ENCODE peak calls at places on chromosomes 13 and 19, in five cellular contexts. One of them, this sample, is unnamed.

GRCh38 chr13:110816500-110816899 is 98.4 kb downstream of the ANKRD10 start:
- DNase-seq in fibroblast of the aortic adventitia: no peak
- DNase-seq in putamen: peak
- DNase-seq in kidney epithelial cell: no peak
- DNase-seq in left ventricle myocardium superior: no peak
- DNase-seq in this sample: no peak

GRCh38 chr19:17488593-17489391 is 18.5 kb downstream of the SLC27A1 start:
- DNase-seq in fibroblast of the aortic adventitia: no peak
- DNase-seq in putamen: no peak
- DNase-seq in kidney epithelial cell: no peak
- DNase-seq in left ventricle myocardium superior: peak
- DNase-seq in this sample: no peak

GRCh38 chr13:110225609-110226008 is 81.3 kb downstream of the COL4A1 start:
- DNase-seq in fibroblast of the aortic adventitia: no peak
- DNase-seq in putamen: no peak
- DNase-seq in kidney epithelial cell: no peak
- DNase-seq in left ventricle myocardium superior: no peak
- DNase-seq in this sample: no peak

GRCh38 chr19:6424190-6424938 is at the start of gene KHSRP:
- DNase-seq in fibroblast of the aortic adventitia: no peak
- DNase-seq in putamen: no peak
- DNase-seq in kidney epithelial cell: no peak
- DNase-seq in left ventricle myocardium superior: peak
- DNase-seq in this sample: no peak

GRCh38 chr13:84651288-84651687 is 769.0 kb upstream of the SLITRK1 start:
- DNase-seq in fibroblast of the aortic adventitia: peak
- DNase-seq in putamen: no peak
- DNase-seq in kidney epithelial cell: peak
- DNase-seq in left ventricle myocardium superior: no peak
- DNase-seq in this sample: peak

GRCh38 chr19:45076029-45076850 is at the start of gene ZNF296:
- DNase-seq in fibroblast of the aortic adventitia: peak
- DNase-seq in putamen: no peak
- DNase-seq in kidney epithelial cell: no peak
- DNase-seq in left ventricle myocardium superior: peak
- DNase-seq in this sample: no peak

GRCh38 chr19:1002600-1002999 is 2.4 kb downstream of the GRIN3B start:
- DNase-seq in fibroblast of the aortic adventitia: no peak
- DNase-seq in putamen: no peak
- DNase-seq in kidney epithelial cell: no peak
- DNase-seq in left ventricle myocardium superior: no peak
- DNase-seq in this sample: no peak

GRCh38 chr13:37065893-37066526 is 6.5 kb upstream of the SUPT20H start:
- DNase-seq in fibroblast of the aortic adventitia: no peak
- DNase-seq in putamen: no peak
- DNase-seq in kidney epithelial cell: no peak
- DNase-seq in left ventricle myocardium superior: no peak
- DNase-seq in this sample: no peak

GRCh38 chr19:1720237-1720636 is 33.1 kb upstream of the ONECUT3 start:
- DNase-seq in fibroblast of the aortic adventitia: no peak
- DNase-seq in putamen: no peak
- DNase-seq in kidney epithelial cell: no peak
- DNase-seq in left ventricle myocardium superior: no peak
- DNase-seq in this sample: no peak

GRCh38 chr19:48510421-48511268 is 990 bp downstream of the LMTK3 start:
- DNase-seq in fibroblast of the aortic adventitia: peak
- DNase-seq in putamen: peak
- DNase-seq in kidney epithelial cell: no peak
- DNase-seq in left ventricle myocardium superior: peak
- DNase-seq in this sample: no peak

GRCh38 chr19:13164370-13165090 is 14.3 kb downstream of the IER2 start:
- DNase-seq in fibroblast of the aortic adventitia: peak
- DNase-seq in putamen: no peak
- DNase-seq in kidney epithelial cell: no peak
- DNase-seq in left ventricle myocardium superior: peak
- DNase-seq in this sample: no peak

GRCh38 chr19:48806518-48806817 is 4.4 kb downstream of the BCAT2 start:
- DNase-seq in fibroblast of the aortic adventitia: no peak
- DNase-seq in putamen: no peak
- DNase-seq in kidney epithelial cell: no peak
- DNase-seq in left ventricle myocardium superior: no peak
- DNase-seq in this sample: no peak

GRCh38 chr19:33373701-33374405 is at the start of gene CEBPG:
- DNase-seq in fibroblast of the aortic adventitia: peak
- DNase-seq in putamen: no peak
- DNase-seq in kidney epithelial cell: no peak
- DNase-seq in left ventricle myocardium superior: peak
- DNase-seq in this sample: no peak

GRCh38 chr13:97018029-97018819 is 23.9 kb upstream of the OXGR1 start:
- DNase-seq in fibroblast of the aortic adventitia: peak
- DNase-seq in putamen: peak
- DNase-seq in kidney epithelial cell: no peak
- DNase-seq in left ventricle myocardium superior: no peak
- DNase-seq in this sample: no peak

GRCh38 chr13:79593121-79593520 is 112.2 kb downstream of the NDFIP2 start:
- DNase-seq in fibroblast of the aortic adventitia: no peak
- DNase-seq in putamen: no peak
- DNase-seq in kidney epithelial cell: no peak
- DNase-seq in left ventricle myocardium superior: no peak
- DNase-seq in this sample: no peak

GRCh38 chr19:39539165-39539518 is 819 bp downstream of the EID2 start:
- DNase-seq in fibroblast of the aortic adventitia: peak
- DNase-seq in putamen: no peak
- DNase-seq in kidney epithelial cell: no peak
- DNase-seq in left ventricle myocardium superior: no peak
- DNase-seq in this sample: peak

GRCh38 chr19:36009220-36009619 is 607 bp upstream of the SYNE4 start:
- DNase-seq in fibroblast of the aortic adventitia: peak
- DNase-seq in putamen: no peak
- DNase-seq in kidney epithelial cell: no peak
- DNase-seq in left ventricle myocardium superior: peak
- DNase-seq in this sample: no peak

GRCh38 chr13:27014406-27015359 is 156.9 kb downstream of the USP12 start:
- DNase-seq in fibroblast of the aortic adventitia: no peak
- DNase-seq in putamen: no peak
- DNase-seq in kidney epithelial cell: no peak
- DNase-seq in left ventricle myocardium superior: no peak
- DNase-seq in this sample: no peak

GRCh38 chr13:100983111-100983510 is 308.5 kb upstream of the TMTC4 start:
- DNase-seq in fibroblast of the aortic adventitia: peak
- DNase-seq in putamen: peak
- DNase-seq in kidney epithelial cell: no peak
- DNase-seq in left ventricle myocardium superior: no peak
- DNase-seq in this sample: no peak

GRCh38 chr19:2612619-2613249 is 89.8 kb downstream of the GNG7 start:
- DNase-seq in fibroblast of the aortic adventitia: peak
- DNase-seq in putamen: no peak
- DNase-seq in kidney epithelial cell: no peak
- DNase-seq in left ventricle myocardium superior: no peak
- DNase-seq in this sample: no peak

GRCh38 chr19:32404213-32404938 is 1.2 kb upstream of the DPY19L3 start:
- DNase-seq in fibroblast of the aortic adventitia: no peak
- DNase-seq in putamen: no peak
- DNase-seq in kidney epithelial cell: no peak
- DNase-seq in left ventricle myocardium superior: no peak
- DNase-seq in this sample: no peak

GRCh38 chr19:45400192-45400591 is 4.7 kb downstream of the PPP1R13L start:
- DNase-seq in fibroblast of the aortic adventitia: no peak
- DNase-seq in putamen: no peak
- DNase-seq in kidney epithelial cell: no peak
- DNase-seq in left ventricle myocardium superior: no peak
- DNase-seq in this sample: no peak

GRCh38 chr19:11736696-11737095 is 2.0 kb downstream of the ZNF823 start:
- DNase-seq in fibroblast of the aortic adventitia: peak
- DNase-seq in putamen: no peak
- DNase-seq in kidney epithelial cell: no peak
- DNase-seq in left ventricle myocardium superior: peak
- DNase-seq in this sample: no peak

GRCh38 chr19:3176715-3177501 is 1.7 kb upstream of the S1PR4 start:
- DNase-seq in fibroblast of the aortic adventitia: peak
- DNase-seq in putamen: no peak
- DNase-seq in kidney epithelial cell: peak
- DNase-seq in left ventricle myocardium superior: no peak
- DNase-seq in this sample: no peak

GRCh38 chr13:74070065-74070464 is 64.1 kb downstream of the KLF12 start:
- DNase-seq in fibroblast of the aortic adventitia: no peak
- DNase-seq in putamen: no peak
- DNase-seq in kidney epithelial cell: no peak
- DNase-seq in left ventricle myocardium superior: no peak
- DNase-seq in this sample: no peak

GRCh38 chr13:23159205-23159586 is 21.6 kb upstream of the SGCG start:
- DNase-seq in fibroblast of the aortic adventitia: peak
- DNase-seq in putamen: no peak
- DNase-seq in kidney epithelial cell: peak
- DNase-seq in left ventricle myocardium superior: peak
- DNase-seq in this sample: no peak

GRCh38 chr19:29988351-29988750 is 46.3 kb downstream of the URI1 start:
- DNase-seq in fibroblast of the aortic adventitia: no peak
- DNase-seq in putamen: no peak
- DNase-seq in kidney epithelial cell: no peak
- DNase-seq in left ventricle myocardium superior: no peak
- DNase-seq in this sample: no peak

GRCh38 chr19:45254044-45254531 is 3.0 kb downstream of the MARK4 start:
- DNase-seq in fibroblast of the aortic adventitia: no peak
- DNase-seq in putamen: no peak
- DNase-seq in kidney epithelial cell: no peak
- DNase-seq in left ventricle myocardium superior: no peak
- DNase-seq in this sample: no peak

GRCh38 chr19:31548941-31549340 is 199.7 kb upstream of the TSHZ3 start:
- DNase-seq in fibroblast of the aortic adventitia: peak
- DNase-seq in putamen: no peak
- DNase-seq in kidney epithelial cell: no peak
- DNase-seq in left ventricle myocardium superior: peak
- DNase-seq in this sample: no peak

GRCh38 chr13:51168623-51169022 is 53.6 kb upstream of the FAM124A start:
- DNase-seq in fibroblast of the aortic adventitia: no peak
- DNase-seq in putamen: no peak
- DNase-seq in kidney epithelial cell: no peak
- DNase-seq in left ventricle myocardium superior: no peak
- DNase-seq in this sample: no peak

GRCh38 chr13:94706854-94707399 is 5.4 kb downstream of the SOX21 start:
- DNase-seq in fibroblast of the aortic adventitia: no peak
- DNase-seq in putamen: peak
- DNase-seq in kidney epithelial cell: no peak
- DNase-seq in left ventricle myocardium superior: no peak
- DNase-seq in this sample: no peak

GRCh38 chr19:18408053-18408476 is 10.6 kb upstream of the LRRC25 start:
- DNase-seq in fibroblast of the aortic adventitia: no peak
- DNase-seq in putamen: no peak
- DNase-seq in kidney epithelial cell: peak
- DNase-seq in left ventricle myocardium superior: peak
- DNase-seq in this sample: peak

GRCh38 chr19:13718733-13719132 is 45.6 kb upstream of the MRI1 start:
- DNase-seq in fibroblast of the aortic adventitia: peak
- DNase-seq in putamen: peak
- DNase-seq in kidney epithelial cell: no peak
- DNase-seq in left ventricle myocardium superior: peak
- DNase-seq in this sample: no peak

GRCh38 chr19:35899547-35900214 is 659 bp downstream of the NFKBID start:
- DNase-seq in fibroblast of the aortic adventitia: peak
- DNase-seq in putamen: peak
- DNase-seq in kidney epithelial cell: peak
- DNase-seq in left ventricle myocardium superior: peak
- DNase-seq in this sample: no peak

GRCh38 chr13:50080856-50081105 is 65.5 kb downstream of the KCNRG start:
- DNase-seq in fibroblast of the aortic adventitia: peak
- DNase-seq in putamen: peak
- DNase-seq in kidney epithelial cell: no peak
- DNase-seq in left ventricle myocardium superior: no peak
- DNase-seq in this sample: no peak

GRCh38 chr13:36275190-36276002 is 22.2 kb downstream of the CCDC169 start:
- DNase-seq in fibroblast of the aortic adventitia: peak
- DNase-seq in putamen: peak
- DNase-seq in kidney epithelial cell: peak
- DNase-seq in left ventricle myocardium superior: no peak
- DNase-seq in this sample: no peak

GRCh38 chr13:98080280-98080679 is 62.6 kb upstream of the FARP1 start:
- DNase-seq in fibroblast of the aortic adventitia: no peak
- DNase-seq in putamen: no peak
- DNase-seq in kidney epithelial cell: no peak
- DNase-seq in left ventricle myocardium superior: no peak
- DNase-seq in this sample: no peak

GRCh38 chr13:20869540-20869939 is 33.0 kb downstream of the XPO4 start:
- DNase-seq in fibroblast of the aortic adventitia: peak
- DNase-seq in putamen: no peak
- DNase-seq in kidney epithelial cell: no peak
- DNase-seq in left ventricle myocardium superior: no peak
- DNase-seq in this sample: no peak

GRCh38 chr19:41957838-41958366 is 1.2 kb downstream of the RABAC1 start:
- DNase-seq in fibroblast of the aortic adventitia: peak
- DNase-seq in putamen: peak
- DNase-seq in kidney epithelial cell: peak
- DNase-seq in left ventricle myocardium superior: peak
- DNase-seq in this sample: peak

GRCh38 chr19:18008814-18009213 is 844 bp downstream of the ARRDC2 start:
- DNase-seq in fibroblast of the aortic adventitia: no peak
- DNase-seq in putamen: no peak
- DNase-seq in kidney epithelial cell: no peak
- DNase-seq in left ventricle myocardium superior: peak
- DNase-seq in this sample: no peak

This sample was measured in epithelial cell of proximal tubule.